ENCODE peak calls at places on chromosomes 5 and 9, in nine cellular contexts. T, S, C, H, N, Z, V, Y and D are unnamed samples.

GRCh38 chr5:151868451-151868850 is 56.2 kb downstream of the GLRA1 start:
- DNase-seq in T (no peak), Z (no peak), S (no peak), H (no peak), C (no peak), Y (no peak), V (no peak), N (no peak), D (no peak)

GRCh38 chr5:166677891-166678290 is 1613.6 kb upstream of the WWC1 start:
- DNase-seq in H (no peak), V (no peak), S (no peak), T (no peak), C (no peak), Z (no peak), N (no peak), Y (no peak), D (no peak)

GRCh38 chr9:134297581-134297980 is 28.7 kb upstream of the RXRA start:
- DNase-seq in Z (no peak), V (peak), N (no peak), Y (no peak), T (no peak), S (no peak), C (no peak), H (no peak), D (no peak)

GRCh38 chr5:111135946-111136345 is 43.8 kb downstream of the WDR36 start:
- DNase-seq in N (peak), H (no peak), T (peak), S (peak), Y (no peak), Z (no peak), V (no peak), C (no peak), D (no peak)

GRCh38 chr9:89109666-89110065 is 69.0 kb downstream of the SHC3 start:
- DNase-seq in N (no peak), T (no peak), Y (no peak), Z (no peak), V (no peak), C (no peak), S (no peak), H (no peak), D (no peak)

GRCh38 chr9:88980732-88981336 is 10.4 kb upstream of the S1PR3 start:
- DNase-seq in Y (peak), H (no peak), S (peak), T (no peak), C (no peak), N (peak), Z (peak), V (no peak), D (peak)

GRCh38 chr5:151692312-151692711 is 5.6 kb upstream of the SPARC start:
- DNase-seq in Z (no peak), T (no peak), Y (no peak), N (no peak), S (no peak), V (no peak), C (peak), H (no peak), D (peak)

GRCh38 chr9:127543973-127544533 is 68.0 kb upstream of the STXBP1 start:
- DNase-seq in N (no peak), T (no peak), C (no peak), H (no peak), Z (no peak), S (no peak), V (no peak), Y (no peak), D (no peak)

GRCh38 chr9:19127881-19128719 is 808 bp upstream of the PLIN2 start:
- DNase-seq in N (no peak), H (peak), V (no peak), C (peak), T (peak), Z (no peak), S (peak), Y (no peak), D (no peak)

GRCh38 chr5:103014983-103015382 is 105.0 kb downstream of the GIN1 start:
- DNase-seq in H (no peak), Y (no peak), V (no peak), T (no peak), Z (peak), C (no peak), S (peak), N (peak), D (no peak)

GRCh38 chr9:35367451-35367850 is 122.5 kb upstream of the RUSC2 start:
- DNase-seq in C (no peak), Y (peak), H (no peak), S (peak), N (peak), T (peak), Z (peak), V (no peak), D (peak)

GRCh38 chr5:133451926-133452325 is 160.4 kb downstream of the FSTL4 start:
- DNase-seq in N (no peak), Z (no peak), H (no peak), C (no peak), S (no peak), T (no peak), V (no peak), Y (no peak), D (no peak)

DNA sequence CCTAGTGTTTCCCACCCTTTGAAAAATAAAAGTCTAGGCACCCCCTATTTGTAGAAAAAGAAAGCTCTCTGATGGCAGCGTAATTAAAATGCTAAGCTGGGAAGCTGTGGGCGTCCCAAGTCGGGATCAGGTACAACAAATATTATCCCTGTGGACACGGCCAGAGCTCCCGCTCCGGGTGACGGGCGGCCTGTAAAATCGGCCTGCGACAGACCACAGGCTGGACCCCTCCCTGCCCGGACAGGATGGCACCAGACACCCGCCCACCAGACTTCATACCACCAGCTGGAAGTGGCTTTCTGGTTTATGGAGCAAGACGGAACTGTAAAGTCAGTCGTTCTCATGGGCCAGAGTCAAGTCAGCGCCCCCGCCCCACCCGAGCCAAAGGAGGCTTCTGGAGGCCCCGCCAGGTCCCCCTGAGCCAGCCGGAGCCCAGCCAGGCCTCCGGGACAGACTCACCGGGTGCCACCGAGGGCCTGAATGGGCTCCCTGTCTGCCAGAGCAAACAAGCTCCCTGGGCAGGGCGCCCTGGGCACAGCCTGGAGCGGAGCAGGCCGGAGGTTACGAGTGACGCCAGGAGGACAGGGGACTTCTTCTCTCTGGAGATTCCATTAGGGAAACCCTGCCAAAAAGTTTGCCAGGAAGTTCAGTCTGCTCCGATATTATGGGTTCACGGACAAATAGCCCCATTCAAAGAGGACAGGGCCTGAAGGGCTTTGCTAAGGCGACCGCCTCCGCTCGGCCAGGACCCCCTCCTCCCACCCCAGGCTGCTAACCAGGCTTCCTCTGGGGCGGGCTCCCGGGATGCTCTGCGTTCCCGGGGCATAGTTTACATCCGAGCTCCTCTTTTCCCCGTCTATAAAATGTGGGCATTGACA is 173.7 kb downstream of the ERCC6L2 start:
- DNase-seq in H (no peak), Z (no peak), T (no peak), S (no peak), V (peak), Y (no peak), C (no peak), N (no peak), D (no peak)
- H3K4me3 ChIP-seq in H (no peak), Z (no peak), T (no peak), S (no peak), V (peak), Y (no peak), C (no peak), N (no peak), D (no peak)

GRCh38 chr5:176719113-176719814 is 72.0 kb downstream of the TSPAN17 start:
- DNase-seq in S (no peak), V (no peak), H (no peak), T (no peak), N (no peak), Y (no peak), C (no peak), Z (no peak), D (no peak)
- TF ChIP-seq CTCF in S (no peak), V (no peak), H (no peak), T (no peak), N (no peak), Y (no peak), C (no peak), Z (no peak), D (no peak)

DNA sequence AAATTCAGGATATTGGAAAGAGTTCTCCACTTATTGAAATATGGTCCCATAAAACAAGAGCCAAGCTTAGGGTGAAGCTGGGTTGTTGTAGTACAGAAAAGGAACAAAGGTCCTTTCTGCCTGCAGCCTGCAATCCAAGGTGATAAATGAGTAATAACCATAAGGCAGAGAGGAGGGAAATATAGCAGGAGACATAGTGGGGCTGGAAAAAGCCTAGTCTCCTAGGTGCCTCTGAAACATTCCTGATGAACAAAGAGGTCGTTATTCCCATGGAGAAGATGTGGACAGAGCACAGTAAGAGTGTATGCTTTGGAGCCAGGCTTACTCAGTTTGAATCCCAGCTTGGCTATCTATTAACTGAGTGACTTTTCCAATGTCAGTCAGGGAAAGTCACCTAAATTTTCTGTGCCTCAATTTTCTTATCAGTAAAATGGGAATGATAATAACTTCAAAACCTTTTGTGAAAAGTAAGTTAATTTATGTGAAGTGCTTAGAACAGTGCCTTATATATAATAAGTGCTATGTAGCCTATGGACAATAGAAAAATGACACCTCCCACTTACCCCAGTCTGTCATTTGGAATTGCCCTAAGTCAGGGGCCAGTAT is 110.8 kb upstream of the GRIN3A start:
- DNase-seq in V (no peak), H (no peak), Z (no peak), T (no peak), Y (no peak), N (no peak), C (no peak), S (no peak), D (no peak)
- H3K4me3 ChIP-seq in V (no peak), H (no peak), Z (no peak), T (no peak), Y (no peak), N (no peak), C (no peak), S (no peak), D (no peak)

DNA sequence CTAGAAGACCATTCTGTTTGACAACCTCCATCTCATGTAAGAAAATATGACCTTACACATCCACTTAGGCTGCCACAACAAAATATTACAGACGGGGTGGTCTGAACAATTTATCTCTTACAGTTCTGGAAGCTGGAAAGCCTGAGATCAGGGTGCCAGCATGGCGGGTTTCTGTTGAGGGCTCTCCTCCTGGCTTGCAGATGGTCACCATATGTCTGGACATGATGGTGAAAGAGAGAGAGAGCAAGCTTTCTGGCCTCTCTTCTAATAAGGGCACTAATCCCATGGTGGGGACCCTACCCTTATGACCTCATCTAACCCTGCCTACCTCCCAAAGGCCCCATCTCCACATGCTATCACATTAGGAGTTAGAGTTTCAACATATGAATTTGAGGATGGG is 66.0 kb downstream of the AMBP start:
- DNase-seq in C (peak), S (no peak), N (no peak), V (no peak), Y (no peak), Z (no peak), T (no peak), H (no peak), D (no peak)
- TF ChIP-seq CTCF in C (no peak), S (no peak), N (no peak), V (no peak), Y (no peak), Z (no peak), T (no peak), H (no peak), D (no peak)